ENCODE peak calls at places on chromosomes 13 and 19, in seven cellular contexts. I is HCT116, S is SK-N-SH, K is H1, T is HepG2, X is GM12878, R is K562. W is an unnamed sample.

GRCh38 chr13:20160346-20161274 is at the start of gene GJA3:
- DNase-seq in R (peak), I (no peak), X (no peak), S (peak), T (no peak), K (peak), W (peak)

GRCh38 chr19:49766007-49766937 is 529 bp upstream of the AP2A1 start:
- DNase-seq in S (peak), K (peak), I (peak), T (peak), R (peak), X (peak), W (peak)

GRCh38 chr19:7596191-7596937 is 701 bp downstream of the CAMSAP3 start:
- DNase-seq in R (no peak), T (no peak), I (no peak), S (peak), K (peak), X (no peak), W (no peak)

GRCh38 chr13:60398949-60399589 is 2.0 kb downstream of the TDRD3 start:
- DNase-seq in S (no peak), I (no peak), X (no peak), R (peak), K (no peak), T (no peak), W (no peak)

GRCh38 chr13:32116210-32116609 is 84.6 kb downstream of the FRY start:
- DNase-seq in R (no peak), I (no peak), X (no peak), S (no peak), K (no peak), T (no peak), W (no peak)

GRCh38 chr19:53598361-53598760 is 33.4 kb upstream of the DPRX start:
- DNase-seq in S (no peak), X (no peak), I (no peak), K (no peak), T (no peak), R (no peak), W (no peak)

GRCh38 chr13:34942732-34943674 is 933 bp downstream of the NBEA start:
- DNase-seq in X (no peak), I (no peak), S (peak), K (peak), R (no peak), T (no peak), W (peak)

GRCh38 chr19:10226376-10227214 is 4.5 kb downstream of the S1PR2 start:
- DNase-seq in I (no peak), K (no peak), R (peak), T (no peak), X (no peak), S (peak), W (no peak)

GRCh38 chr13:59710995-59711701 is 452.6 kb downstream of the DIAPH3 start:
- DNase-seq in I (no peak), T (no peak), X (no peak), K (no peak), R (no peak), S (no peak), W (no peak)

GRCh38 chr19:1668339-1669123 is 16.1 kb upstream of the TCF3 start:
- DNase-seq in K (peak), X (no peak), I (no peak), R (no peak), T (no peak), S (no peak), W (no peak)

GRCh38 chr19:15443838-15444237 is 5.9 kb downstream of the WIZ start:
- DNase-seq in X (no peak), R (no peak), K (no peak), T (no peak), I (no peak), S (no peak), W (no peak)

GRCh38 chr19:33167438-33167837 is 26.7 kb upstream of the LRP3 start:
- DNase-seq in I (no peak), X (no peak), S (no peak), K (no peak), T (no peak), R (no peak), W (no peak)

GRCh38 chr13:30403491-30403890 is 18.8 kb upstream of the UBE2L5 start:
- DNase-seq in R (no peak), K (no peak), S (no peak), I (no peak), X (no peak), T (no peak), W (no peak)

GRCh38 chr13:48859168-48860105 is 116.3 kb upstream of the FNDC3A start:
- DNase-seq in X (no peak), I (no peak), S (no peak), T (no peak), K (no peak), R (no peak), W (no peak)

GRCh38 chr13:74040200-74040599 is 94.0 kb downstream of the KLF12 start:
- DNase-seq in K (peak), R (peak), S (peak), I (peak), T (peak), X (no peak), W (peak)

GRCh38 chr19:3366104-3366760 is at the start of gene NFIC:
- DNase-seq in X (no peak), S (peak), K (no peak), I (peak), R (peak), T (no peak), W (no peak)

GRCh38 chr13:35789335-35790166 is 313.1 kb upstream of the MAB21L1 start:
- DNase-seq in T (peak), I (peak), X (no peak), R (no peak), S (no peak), K (no peak), W (peak)

GRCh38 chr13:32264407-32264806 is 50.8 kb downstream of the ZAR1L start:
- DNase-seq in X (no peak), R (no peak), K (no peak), I (no peak), T (no peak), S (no peak), W (no peak)

GRCh38 chr13:44268965-44269364 is 104.7 kb upstream of the SERP2 start:
- DNase-seq in S (no peak), K (no peak), I (no peak), T (no peak), R (no peak), X (no peak), W (no peak)

GRCh38 chr13:28301839-28302238 is 163.5 kb downstream of the PAN3 start:
- DNase-seq in I (no peak), R (no peak), T (no peak), X (no peak), S (no peak), K (no peak), W (no peak)

GRCh38 chr19:37346091-37346490 is 24.8 kb upstream of the ZNF527 start:
- DNase-seq in S (no peak), K (no peak), I (no peak), T (no peak), R (no peak), X (no peak), W (no peak)

DNA sequence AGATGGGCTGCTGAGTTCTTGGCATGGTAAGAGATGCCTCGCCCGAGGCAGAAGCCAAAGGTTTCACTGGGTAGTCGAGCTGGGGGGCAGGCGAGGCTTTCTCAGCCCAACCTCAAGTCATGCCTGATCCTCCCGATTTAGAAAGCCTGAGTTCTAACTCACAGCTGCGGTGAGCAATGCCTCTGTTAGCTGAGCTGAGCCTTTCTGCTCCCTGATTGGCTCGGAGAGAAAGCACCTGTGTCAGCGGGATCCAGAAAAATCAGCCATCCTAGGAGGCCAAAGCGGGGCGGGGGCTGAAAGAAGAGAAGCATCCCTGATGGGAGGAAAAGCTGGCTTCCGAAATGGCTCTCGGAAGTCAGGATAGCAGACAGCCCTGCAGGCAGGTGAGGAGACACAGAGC is 44.7 kb downstream of the CACNA1A start:
- DNase-seq in K (peak), I (no peak), R (no peak), S (no peak), T (no peak), X (no peak), W (no peak)
- TF ChIP-seq JUND in K (no peak), I (no peak), R (no peak), S (no peak), T (no peak), X (no peak), W (no peak)

GRCh38 chr19:41551212-41551610 is 24.8 kb upstream of the CEACAM21 start:
- DNase-seq in I (no peak), R (no peak), K (no peak), S (no peak), T (no peak), X (no peak), W (no peak)

GRCh38 chr19:41551711-41552110 is 24.3 kb upstream of the CEACAM21 start:
- DNase-seq in T (no peak), X (no peak), I (no peak), K (no peak), R (no peak), S (no peak), W (no peak)

GRCh38 chr19:41554902-41555301 is 21.1 kb upstream of the CEACAM21 start:
- DNase-seq in T (no peak), X (no peak), R (no peak), K (no peak), I (no peak), S (no peak), W (no peak)

GRCh38 chr19:41553804-41554203 is 22.2 kb upstream of the CEACAM21 start:
- DNase-seq in X (no peak), S (no peak), I (no peak), K (no peak), T (no peak), R (no peak), W (no peak)

DNA sequence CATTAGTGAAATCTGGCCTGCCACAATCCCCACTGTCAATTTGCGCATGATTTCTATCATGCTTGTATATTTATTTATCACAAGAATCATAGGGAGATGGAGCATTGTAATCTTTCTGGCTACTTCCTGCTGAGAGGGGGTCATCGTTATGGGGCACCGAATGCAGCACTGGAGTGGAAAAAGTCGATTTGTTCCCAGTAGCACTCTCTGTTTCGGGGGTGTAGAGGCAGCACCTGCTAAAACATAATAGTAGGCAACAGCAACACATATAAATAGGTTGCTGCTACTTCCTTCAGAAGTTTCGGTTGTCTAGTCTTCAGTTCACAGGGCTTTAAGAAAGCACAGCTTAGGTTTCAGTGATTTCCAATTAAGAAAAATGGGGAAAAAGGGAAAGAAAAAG is 23.4 kb upstream of the CEACAM21 start:
- DNase-seq in R (no peak), I (no peak), X (peak), S (no peak), T (no peak), K (no peak), W (no peak)
- TF ChIP-seq JUND in R (no peak), I (no peak), X (no peak), S (no peak), T (no peak), K (no peak), W (no peak)

DNA sequence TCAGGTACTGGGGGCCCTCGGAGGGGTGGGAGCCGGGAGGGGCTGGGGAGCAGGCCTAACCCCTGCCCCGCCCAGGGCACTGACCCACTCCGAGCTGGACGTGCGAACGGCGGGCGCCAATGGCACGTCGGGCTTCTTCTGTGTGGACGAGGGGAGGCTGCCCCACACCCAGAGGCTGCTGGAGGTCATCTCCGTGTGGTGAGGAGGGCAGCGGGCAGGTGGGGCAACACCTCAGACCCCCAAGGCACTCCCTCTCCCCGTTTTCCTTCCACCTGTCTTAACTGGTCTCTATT is 18.2 kb downstream of the HPN start:
- DNase-seq in S (no peak), I (no peak), T (no peak), K (no peak), R (no peak), X (no peak), W (no peak)
- TF ChIP-seq JUND in S (no peak), I (no peak), T (no peak), K (no peak), R (no peak), X (no peak), W (no peak)

GRCh38 chr19:13063461-13064091 is 39.1 kb downstream of the LYL1 start:
- DNase-seq in X (no peak), I (no peak), S (no peak), R (no peak), T (no peak), K (no peak), W (no peak)
- TF ChIP-seq JUND in X (no peak), I (no peak), S (no peak), R (no peak), T (no peak), K (no peak), W (no peak)

DNA sequence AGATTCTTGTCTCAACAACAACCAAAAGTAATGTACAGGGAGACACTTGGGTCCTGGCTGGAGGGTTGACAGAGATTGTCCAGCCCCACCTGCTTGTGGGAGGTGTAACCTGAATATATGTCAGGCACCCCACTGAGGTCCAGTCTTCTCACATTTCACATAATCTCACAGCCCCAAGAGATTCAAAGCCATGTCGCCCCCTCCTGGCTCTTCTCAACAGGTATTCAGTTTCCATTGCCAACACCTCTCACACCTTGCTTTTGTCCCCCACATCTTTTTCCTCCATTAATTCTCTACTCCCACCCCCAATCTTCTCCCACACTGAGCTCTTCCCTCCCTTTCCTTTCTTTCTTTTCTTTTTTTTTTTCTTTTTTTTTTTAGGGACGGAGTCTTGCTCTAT is 11.2 kb downstream of the UNC13A start:
- DNase-seq in I (peak), S (no peak), K (no peak), X (no peak), R (peak), T (peak), W (peak)
- TF ChIP-seq JUND in I (no peak), S (no peak), K (no peak), X (no peak), R (no peak), T (no peak), W (no peak)

GRCh38 chr19:46000497-46001246 is 5.4 kb downstream of the CCDC61 start:
- DNase-seq in R (peak), K (peak), T (no peak), X (no peak), I (no peak), S (peak), W (peak)
- TF ChIP-seq JUND in R (no peak), K (no peak), T (no peak), X (no peak), I (no peak), S (no peak), W (no peak)